ENCODE peak calls at places on chromosomes 7 and 10, in eight cellular contexts. F is CD8-positive, alpha-beta T cell; P is body of pancreas; W is HCT116; M is psoas muscle; C is fibroblast of lung; O is thoracic aorta; D is heart right ventricle. Z is an unnamed sample. For H3K4me1 and H3K36me3, the result is how much of the 10 kb centered on the place peaks cover.

GRCh38 chr7:139471740-139472353 is 11.6 kb downstream of the KLRG2 start:
- DNase-seq in F (no peak), P (no peak), W (no peak), M (no peak), C (peak), O (no peak), D (no peak), Z (no peak)

GRCh38 chr7:1969459-1970284 is 263.1 kb downstream of the MAD1L1 start:
- DNase-seq in F (no peak), P (no peak), W (no peak), M (no peak), C (no peak), O (no peak), D (no peak), Z (no peak)

GRCh38 chr7:19798986-19799385 is 25.6 kb upstream of the TMEM196 start:
- DNase-seq in F (no peak), P (no peak), W (no peak), M (no peak), C (no peak), O (no peak), D (no peak), Z (no peak)

GRCh38 chr7:23486002-23486773 is 15.9 kb upstream of the IGF2BP3 start:
- DNase-seq in F (no peak), P (no peak), W (no peak), M (no peak), C (no peak), O (no peak), D (no peak), Z (no peak)

GRCh38 chr10:3197354-3198003 is 24.9 kb upstream of the PITRM1 start:
- DNase-seq in F (peak), P (peak), W (peak), M (peak), C (peak), O (peak), D (peak), Z (peak)

GRCh38 chr10:14332895-14333294 is 2.2 kb upstream of the FRMD4A start:
- DNase-seq in F (no peak), P (no peak), W (no peak), M (no peak), C (no peak), O (no peak), D (no peak), Z (no peak)

GRCh38 chr10:101041252-101041761 is 10.3 kb downstream of the SFXN3 start:
- DNase-seq in F (peak), P (peak), W (peak), M (peak), C (peak), O (peak), D (peak), Z (peak)

GRCh38 chr10:60224129-60224705 is 165.5 kb downstream of the ANK3 start:
- DNase-seq in F (no peak), P (no peak), W (no peak), M (no peak), C (no peak), O (no peak), D (no peak), Z (no peak)

GRCh38 chr7:44279731-44280505 is 45.5 kb downstream of the CAMK2B start:
- DNase-seq in F (no peak), P (peak), W (no peak), M (peak), C (no peak), O (no peak), D (no peak), Z (no peak)

GRCh38 chr10:71203124-71203523 is 9.2 kb upstream of the UNC5B start:
- DNase-seq in F (no peak), P (no peak), W (no peak), M (no peak), C (no peak), O (no peak), D (no peak), Z (no peak)

GRCh38 chr10:62018141-62018911 is 116.8 kb downstream of the ARID5B start:
- DNase-seq in F (no peak), P (peak), W (no peak), M (no peak), C (no peak), O (no peak), D (no peak), Z (peak)

GRCh38 chr10:131926743-131927595 is 26.2 kb downstream of the PPP2R2D start:
- DNase-seq in F (no peak), P (no peak), W (no peak), M (no peak), C (no peak), O (no peak), D (no peak), Z (no peak)

GRCh38 chr10:114174462-114175190 is 623 bp upstream of the CCDC186 start:
- DNase-seq in F (no peak), P (peak), W (no peak), M (peak), C (peak), O (peak), D (peak), Z (no peak)

GRCh38 chr10:72126184-72126871 is 38.0 kb upstream of the SPOCK2 start:
- DNase-seq in F (no peak), P (no peak), W (peak), M (no peak), C (peak), O (no peak), D (no peak), Z (no peak)

GRCh38 chr10:13788701-13789447 is 202.1 kb downstream of the PRPF18 start:
- DNase-seq in F (no peak), P (peak), W (no peak), M (peak), C (peak), O (no peak), D (peak), Z (no peak)

GRCh38 chr10:73551515-73551914 is 39.6 kb downstream of the USP54 start:
- DNase-seq in F (no peak), P (no peak), W (no peak), M (no peak), C (no peak), O (no peak), D (no peak), Z (no peak)

GRCh38 chr7:154680894-154681659 is 321.8 kb downstream of the PAXIP1 start:
- DNase-seq in F (no peak), P (no peak), W (no peak), M (no peak), C (no peak), O (no peak), D (no peak), Z (no peak)

GRCh38 chr7:148162808-148163207 is 427.8 kb upstream of the C7orf33 start:
- DNase-seq in F (no peak), P (peak), W (no peak), M (no peak), C (no peak), O (no peak), D (no peak), Z (no peak)

GRCh38 chr10:23293145-23293724 is 51.4 kb downstream of the C10orf67 start:
- DNase-seq in F (no peak), P (peak), W (peak), M (no peak), C (peak), O (no peak), D (no peak), Z (no peak)

GRCh38 chr10:36581237-36581636 is 544.2 kb upstream of the ANKRD30A start:
- DNase-seq in F (no peak), P (no peak), W (no peak), M (no peak), C (no peak), O (no peak), D (no peak), Z (no peak)

GRCh38 chr7:54664235-54665228 is 94.5 kb downstream of the SEC61G start:
- DNase-seq in F (no peak), P (peak), W (no peak), M (peak), C (no peak), O (no peak), D (peak), Z (no peak)

GRCh38 chr7:23938937-23939552 is 229.0 kb downstream of the STK31 start:
- DNase-seq in F (no peak), P (peak), W (peak), M (no peak), C (peak), O (no peak), D (no peak), Z (no peak)

GRCh38 chr7:81887691-81888090 is 117.8 kb upstream of the HGF start:
- DNase-seq in F (no peak), P (no peak), W (no peak), M (no peak), C (no peak), O (no peak), D (no peak), Z (no peak)

GRCh38 chr10:125639846-125640245 is 43.1 kb downstream of the TEX36 start:
- DNase-seq in F (no peak), P (no peak), W (no peak), M (no peak), C (no peak), O (no peak), D (no peak), Z (no peak)

GRCh38 chr10:117174439-117175214 is 22.7 kb upstream of the KCNK18 start:
- DNase-seq in F (peak), P (peak), W (peak), M (peak), C (peak), O (peak), D (peak), Z (peak)

GRCh38 chr7:80412842-80413241 is 99.0 kb downstream of the GNAT3 start:
- DNase-seq in F (no peak), P (no peak), W (no peak), M (no peak), C (peak), O (no peak), D (no peak), Z (no peak)

GRCh38 chr7:100369105-100369504 is 4.2 kb upstream of the PILRA start:
- DNase-seq in F (no peak), P (peak), W (no peak), M (peak), C (no peak), O (no peak), D (peak), Z (peak)

GRCh38 chr7:128141683-128142195 is 99.3 kb upstream of the LEP start:
- DNase-seq in F (no peak), P (no peak), W (no peak), M (no peak), C (no peak), O (no peak), D (no peak), Z (no peak)

GRCh38 chr7:132380065-132380464 is 196.2 kb downstream of the PLXNA4 start:
- DNase-seq in F (no peak), P (peak), W (no peak), M (no peak), C (peak), O (no peak), D (peak), Z (no peak)

GRCh38 chr10:45373783-45374450 is at the start of gene ALOX5:
- DNase-seq in F (no peak), P (peak), W (no peak), M (peak), C (no peak), O (no peak), D (peak), Z (peak)

GRCh38 chr10:114271779-114272167 is 32.7 kb downstream of the VWA2 start:
- DNase-seq in F (no peak), P (no peak), W (peak), M (peak), C (peak), O (peak), D (peak), Z (no peak)

GRCh38 chr10:6059506-6059905 is 2.7 kb downstream of the IL2RA start:
- DNase-seq in F (no peak), P (no peak), W (no peak), M (no peak), C (no peak), O (no peak), D (no peak), Z (no peak)

GRCh38 chr10:124763267-124763666 is 19.1 kb upstream of the FAM53B start:
- DNase-seq in F (no peak), P (no peak), W (no peak), M (no peak), C (no peak), O (no peak), D (no peak), Z (no peak)

GRCh38 chr10:51389415-51390342 is 309.7 kb downstream of the CSTF2T start:
- DNase-seq in F (no peak), P (peak), W (peak), M (peak), C (peak), O (no peak), D (peak), Z (peak)

GRCh38 chr7:30162622-30163124 is 27.9 kb downstream of the MTURN start:
- DNase-seq in F (no peak), P (no peak), W (no peak), M (no peak), C (peak), O (no peak), D (no peak), Z (no peak)

GRCh38 chr7:71659622-71660021 is 527.7 kb downstream of the GALNT17 start:
- DNase-seq in F (no peak), P (no peak), W (no peak), M (no peak), C (no peak), O (no peak), D (peak), Z (no peak)

GRCh38 chr10:98060079-98060478 is 29.7 kb upstream of the CRTAC1 start:
- DNase-seq in F (no peak), P (no peak), W (no peak), M (no peak), C (no peak), O (no peak), D (no peak), Z (no peak)

GRCh38 chr10:43037942-43038782 is 38.7 kb upstream of the RET start:
- DNase-seq in F (no peak), P (no peak), W (no peak), M (no peak), C (no peak), O (no peak), D (no peak), Z (no peak)

GRCh38 chr7:77837966-77838365 is 39.4 kb downstream of the PHTF2 start:
- DNase-seq in F (no peak), P (no peak), W (no peak), M (no peak), C (no peak), O (no peak), D (no peak), Z (no peak)

GRCh38 chr7:36723951-36724664 is at the start of gene AOAH:
- DNase-seq in F (peak), P (peak), W (no peak), M (peak), C (no peak), O (no peak), D (peak), Z (peak)

DNA sequence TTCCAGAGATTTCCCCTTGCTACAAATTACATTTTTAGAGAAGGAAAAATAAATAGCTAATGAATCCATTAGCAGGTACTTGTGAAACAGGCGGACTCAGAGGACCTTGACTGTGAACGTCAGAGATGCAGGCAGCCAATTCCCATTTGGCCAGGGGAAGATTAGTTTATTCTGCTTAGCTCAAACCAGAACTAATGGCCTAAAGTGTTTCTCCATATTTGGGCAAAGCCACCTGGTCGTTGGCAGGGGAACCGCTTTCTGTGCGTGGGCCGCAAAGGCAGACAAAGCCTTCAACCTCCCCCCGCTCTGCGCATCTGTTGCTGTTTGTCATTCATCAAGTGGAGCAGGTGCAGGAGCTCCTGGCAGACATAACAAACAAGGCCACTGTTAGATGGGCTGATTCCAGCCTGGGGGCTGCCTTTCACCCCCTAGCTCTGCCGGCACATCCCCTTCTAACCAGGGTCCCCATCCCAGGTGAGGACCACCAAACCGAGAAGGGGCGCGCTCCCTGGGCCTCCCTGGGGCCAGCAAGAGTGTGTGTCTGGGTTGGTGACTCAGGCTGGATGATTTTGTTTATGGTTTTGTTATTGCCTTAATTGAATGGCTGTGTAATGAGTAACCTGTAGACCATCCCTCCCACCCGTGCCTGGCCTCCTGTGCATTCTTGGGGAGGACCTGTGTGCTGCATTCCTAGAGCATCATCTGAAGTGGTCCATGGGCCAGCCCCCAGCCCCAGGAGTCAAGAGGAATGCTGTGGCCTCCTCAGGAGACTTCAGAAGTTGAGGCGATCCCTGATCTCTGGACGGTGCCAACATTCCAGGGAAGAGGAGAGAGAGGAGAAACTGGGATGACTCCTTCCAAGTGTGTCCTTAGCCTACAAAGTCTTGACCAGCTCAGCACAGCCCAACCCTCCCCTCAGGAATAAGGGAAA is 14.5 kb upstream of the CPA1 start:
- DNase-seq in F (no peak), P (peak), W (no peak), M (peak), C (peak), O (no peak), D (no peak), Z (no peak)
- H3K4me1 ChIP-seq in F (under half), P (half or more), W (under half), M (under half), C (under half), O (under half), D (under half), Z (under half)

GRCh38 chr7:138459300-138460175 is 521 bp upstream of the TRIM24 start:
- DNase-seq in F (peak), P (peak), W (peak), M (no peak), C (peak), O (peak), D (peak), Z (peak)
- TF ChIP-seq CTCF in F (no peak), P (peak), W (peak), M (peak), C (peak), O (peak), D (peak), Z (peak)

GRCh38 chr7:134441264-134441663 is 17.6 kb downstream of the AKR1B1 start:
- DNase-seq in F (no peak), P (no peak), W (no peak), M (no peak), C (no peak), O (no peak), D (no peak), Z (no peak)
- H3K36me3 ChIP-seq in F (under half), P (under half), W (under half), M (half or more), C (under half), O (under half), D (under half), Z (under half)

GRCh38 chr7:45878457-45879144 is 5.7 kb upstream of the CCDC201 start:
- DNase-seq in F (no peak), P (no peak), W (no peak), M (no peak), C (no peak), O (no peak), D (no peak), Z (no peak)
- H3K4me1 ChIP-seq in F (under half), P (under half), W (under half), M (under half), C (under half), O (under half), D (under half), Z (under half)